ENCODE peak calls at places on chromosomes 4 and X, in four cellular contexts. C is tibial artery, I is GM04504, V is EL. S is an unnamed sample.

GRCh38 chr4:134628074-134628473 is 426.5 kb upstream of the PABPC4L start:
- DNase-seq in C (no peak), I (peak), V (peak), S (no peak)

GRCh38 chr4:1011022-1011694 is at the start of gene FGFRL1:
- DNase-seq in C (peak), I (peak), V (peak), S (peak)

GRCh38 chrX:20309796-20310195 is 43.1 kb upstream of the RPS6KA3 start:
- DNase-seq in C (no peak), I (peak), V (peak), S (no peak)

GRCh38 chr4:175215657-175216056 is 297.5 kb downstream of the ADAM29 start:
- DNase-seq in C (no peak), I (no peak), V (no peak), S (no peak)

GRCh38 chr4:99165978-99166377 is 21.9 kb upstream of the ADH4 start:
- DNase-seq in C (no peak), I (no peak), V (no peak), S (no peak)

GRCh38 chr4:106422766-106423165 is 54.2 kb upstream of the GIMD1 start:
- DNase-seq in C (no peak), I (no peak), V (no peak), S (no peak)

GRCh38 chr4:127140306-127140705 is 492.5 kb upstream of the INTU start:
- DNase-seq in C (no peak), I (no peak), V (peak), S (no peak)

GRCh38 chr4:140673729-140674128 is 82.5 kb downstream of the TBC1D9 start:
- DNase-seq in C (no peak), I (peak), V (peak), S (peak)